ENCODE peak calls at places on chromosome 11, in ten cellular contexts. U is left ventricle myocardium inferior, V is GM23338, X is A673, I is psoas muscle, F is transverse colon, P is fibroblast of lung, G is H1, L is GM23248, W is upper lobe of right lung. S is an unnamed sample. For H3K4me1 and H3K27me3, the result is how much of the 10 kb centered on the place peaks cover.

GRCh38 chr11:90192869-90193582 is 29.8 kb downstream of the CHORDC1 start:
- DNase-seq in U (no peak), V (no peak), X (no peak), I (no peak), F (no peak), P (no peak), G (no peak), L (no peak), W (no peak), S (no peak)

GRCh38 chr11:37857726-37858125 is 1259.7 kb upstream of the RAG2 start:
- DNase-seq in U (no peak), V (peak), X (no peak), I (no peak), F (no peak), P (no peak), G (peak), L (no peak), W (no peak), S (no peak)

GRCh38 chr11:103586756-103587155 is 449.7 kb upstream of the DDI1 start:
- DNase-seq in U (no peak), V (no peak), X (no peak), I (no peak), F (no peak), P (no peak), G (no peak), L (peak), W (no peak), S (no peak)

GRCh38 chr11:115528217-115528616 is 24.0 kb upstream of the CADM1 start:
- DNase-seq in U (peak), V (peak), X (no peak), I (no peak), F (no peak), P (no peak), G (no peak), L (no peak), W (no peak), S (no peak)

GRCh38 chr11:93198221-93198650 is 445 bp upstream of the SLC36A4 start:
- DNase-seq in U (no peak), V (no peak), X (no peak), I (no peak), F (no peak), P (peak), G (no peak), L (peak), W (no peak), S (no peak)

GRCh38 chr11:71977743-71978418 is 20.8 kb upstream of the IL18BP start:
- DNase-seq in U (no peak), V (peak), X (peak), I (no peak), F (peak), P (peak), G (no peak), L (peak), W (no peak), S (no peak)

GRCh38 chr11:111793863-111794262 is 27.7 kb upstream of the PPP2R1B start:
- DNase-seq in U (no peak), V (no peak), X (peak), I (no peak), F (no peak), P (no peak), G (no peak), L (peak), W (no peak), S (no peak)

GRCh38 chr11:29272019-29272654 is 744.7 kb downstream of the KCNA4 start:
- DNase-seq in U (no peak), V (peak), X (peak), I (peak), F (no peak), P (peak), G (no peak), L (peak), W (no peak), S (no peak)

GRCh38 chr11:5476184-5476819 is 12.2 kb upstream of the OR52D1 start:
- DNase-seq in U (no peak), V (peak), X (peak), I (no peak), F (peak), P (peak), G (no peak), L (peak), W (no peak), S (no peak)

GRCh38 chr11:76131585-76131984 is 74.7 kb downstream of the WNT11 start:
- DNase-seq in U (no peak), V (no peak), X (no peak), I (no peak), F (no peak), P (no peak), G (no peak), L (no peak), W (no peak), S (no peak)

GRCh38 chr11:76543006-76543703 is 98.3 kb downstream of the EMSY start:
- DNase-seq in U (peak), V (no peak), X (no peak), I (no peak), F (no peak), P (no peak), G (no peak), L (peak), W (no peak), S (no peak)

GRCh38 chr11:6656936-6657335 is 1.3 kb upstream of the DCHS1 start:
- DNase-seq in U (no peak), V (peak), X (no peak), I (no peak), F (no peak), P (no peak), G (no peak), L (no peak), W (no peak), S (no peak)

GRCh38 chr11:70527046-70527395 is 128.7 kb downstream of the CTTN start:
- DNase-seq in U (no peak), V (no peak), X (no peak), I (peak), F (no peak), P (no peak), G (no peak), L (no peak), W (peak), S (peak)

GRCh38 chr11:6630632-6631291 is 11.5 kb upstream of the TPP1 start:
- DNase-seq in U (no peak), V (peak), X (no peak), I (no peak), F (no peak), P (no peak), G (no peak), L (no peak), W (no peak), S (no peak)

GRCh38 chr11:24516658-24517057 is 19.8 kb downstream of the LUZP2 start:
- DNase-seq in U (no peak), V (no peak), X (no peak), I (no peak), F (no peak), P (no peak), G (no peak), L (no peak), W (no peak), S (no peak)

GRCh38 chr11:116614306-116615210 is 158.2 kb downstream of the BUD13 start:
- DNase-seq in U (no peak), V (no peak), X (no peak), I (no peak), F (no peak), P (no peak), G (no peak), L (no peak), W (no peak), S (no peak)

GRCh38 chr11:28209906-28210305 is 101.7 kb downstream of the METTL15 start:
- DNase-seq in U (no peak), V (no peak), X (no peak), I (no peak), F (no peak), P (no peak), G (no peak), L (peak), W (no peak), S (no peak)

GRCh38 chr11:33454264-33454663 is 197.1 kb downstream of the HIPK3 start:
- DNase-seq in U (no peak), V (no peak), X (no peak), I (no peak), F (no peak), P (no peak), G (no peak), L (no peak), W (no peak), S (no peak)

GRCh38 chr11:1452744-1453143 is 33.8 kb downstream of the MOB2 start:
- DNase-seq in U (no peak), V (no peak), X (no peak), I (no peak), F (no peak), P (no peak), G (no peak), L (no peak), W (no peak), S (no peak)

GRCh38 chr11:46675288-46675851 is 25.0 kb downstream of the ARHGAP1 start:
- DNase-seq in U (peak), V (no peak), X (no peak), I (peak), F (peak), P (peak), G (no peak), L (peak), W (peak), S (no peak)

GRCh38 chr11:19281555-19281954 is 40.8 kb upstream of the E2F8 start:
- DNase-seq in U (no peak), V (no peak), X (no peak), I (no peak), F (no peak), P (no peak), G (no peak), L (no peak), W (no peak), S (no peak)

GRCh38 chr11:64970731-64971151 is 1.2 kb downstream of the MAJIN start:
- DNase-seq in U (no peak), V (no peak), X (no peak), I (no peak), F (peak), P (no peak), G (no peak), L (no peak), W (no peak), S (no peak)

GRCh38 chr11:83063073-83063754 is 8.5 kb downstream of the RAB30 start:
- DNase-seq in U (no peak), V (peak), X (peak), I (no peak), F (no peak), P (no peak), G (no peak), L (peak), W (no peak), S (no peak)

GRCh38 chr11:68048681-68049508 is 10.1 kb downstream of the TCIRG1 start:
- DNase-seq in U (no peak), V (no peak), X (no peak), I (peak), F (no peak), P (no peak), G (no peak), L (no peak), W (peak), S (peak)

GRCh38 chr11:17828311-17828751 is 93.8 kb downstream of the KCNC1 start:
- DNase-seq in U (peak), V (no peak), X (no peak), I (no peak), F (peak), P (peak), G (no peak), L (peak), W (no peak), S (peak)

GRCh38 chr11:88181776-88182175 is 6.5 kb upstream of the RAB38 start:
- DNase-seq in U (no peak), V (no peak), X (no peak), I (no peak), F (no peak), P (no peak), G (no peak), L (no peak), W (no peak), S (no peak)

GRCh38 chr11:72723508-72723907 is 28.7 kb downstream of the ARAP1 start:
- DNase-seq in U (no peak), V (no peak), X (no peak), I (peak), F (no peak), P (no peak), G (no peak), L (peak), W (no peak), S (no peak)

DNA sequence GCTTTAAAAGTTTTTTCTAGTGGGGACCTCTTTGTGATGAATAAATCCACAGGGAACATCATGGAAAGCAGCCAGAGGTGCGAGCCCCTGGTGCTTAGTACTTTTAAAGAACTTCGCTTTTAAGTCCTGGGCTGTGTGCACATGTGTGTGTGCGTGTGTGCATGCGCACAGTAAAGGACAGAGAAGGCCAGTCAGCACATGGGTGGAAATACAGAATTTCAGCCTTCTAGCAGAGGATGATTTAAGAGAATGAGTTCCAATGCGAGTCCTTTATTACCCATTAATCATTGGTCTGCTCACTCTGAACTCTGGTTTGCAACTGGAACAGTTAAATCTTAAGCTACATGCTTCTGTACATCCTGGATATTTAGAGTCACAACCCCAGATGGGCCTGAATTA is 18.9 kb downstream of the TEAD1 start:
- DNase-seq in U (no peak), V (no peak), X (peak), I (no peak), F (no peak), P (peak), G (no peak), L (peak), W (no peak), S (no peak)
- H3K4me1 ChIP-seq in U (half or more), V (half or more), X (half or more), I (half or more), F (under half), P (half or more), G (under half), L (half or more), W (under half), S (under half)

GRCh38 chr11:3202305-3202704 is 16.3 kb downstream of the MRGPRG start:
- DNase-seq in U (peak), V (no peak), X (no peak), I (peak), F (peak), P (no peak), G (no peak), L (no peak), W (no peak), S (peak)

GRCh38 chr11:3201677-3202181 is 16.9 kb downstream of the MRGPRG start:
- DNase-seq in U (no peak), V (no peak), X (no peak), I (no peak), F (peak), P (no peak), G (no peak), L (no peak), W (no peak), S (peak)

GRCh38 chr11:3204141-3205015 is 14.2 kb downstream of the MRGPRG start:
- DNase-seq in U (peak), V (no peak), X (no peak), I (peak), F (no peak), P (no peak), G (no peak), L (no peak), W (no peak), S (peak)

GRCh38 chr11:3202759-3203158 is 15.9 kb downstream of the MRGPRG start:
- DNase-seq in U (peak), V (no peak), X (no peak), I (peak), F (peak), P (no peak), G (no peak), L (no peak), W (peak), S (peak)

DNA sequence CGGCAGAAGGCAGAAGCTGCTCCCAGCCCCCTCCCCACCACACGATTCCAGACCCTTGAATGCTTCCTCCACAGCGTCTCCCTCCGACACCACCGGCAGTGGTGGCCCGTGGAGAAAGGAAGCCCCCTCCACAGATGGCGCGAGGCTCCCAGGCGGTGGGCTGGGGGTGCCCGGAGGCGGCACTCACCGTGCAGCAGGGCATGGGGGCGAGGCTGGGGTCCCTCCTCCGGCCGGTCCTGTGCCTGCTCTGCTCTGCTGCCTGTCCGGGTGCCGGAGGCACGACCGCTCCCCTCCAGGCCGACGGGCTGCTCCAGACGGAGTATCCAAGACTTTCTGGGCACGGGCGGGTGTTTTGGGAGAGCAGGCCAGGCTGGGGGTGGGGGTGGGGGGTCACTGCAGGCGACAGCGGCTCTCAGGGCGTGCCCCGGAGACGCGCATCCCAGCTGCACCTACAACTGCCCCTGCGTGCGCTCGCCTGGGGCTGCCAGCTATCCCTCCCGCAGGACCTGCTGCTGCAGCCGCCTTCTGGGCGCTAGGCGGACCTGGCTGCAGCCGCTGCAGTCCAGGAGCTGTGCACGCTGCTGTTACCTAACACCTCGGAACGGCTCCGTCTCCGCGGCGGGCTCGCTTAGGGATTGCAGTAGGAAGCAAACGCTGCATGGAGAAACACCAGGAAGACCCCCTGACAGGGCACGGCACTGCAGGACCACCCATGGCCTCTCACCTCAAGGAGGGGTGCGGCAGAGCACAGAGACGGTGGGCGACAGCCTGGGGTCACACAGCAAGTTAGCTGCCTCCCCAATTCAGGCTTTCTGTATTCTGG is 15.2 kb downstream of the MRGPRG start:
- DNase-seq in U (peak), V (peak), X (no peak), I (peak), F (no peak), P (no peak), G (peak), L (peak), W (peak), S (peak)
- H3K27me3 ChIP-seq in U (half or more), V (under half), X (under half), I (under half), F (half or more), P (under half), G (under half), L (under half), W (under half), S (under half)

GRCh38 chr11:86815726-86816125 is 15.4 kb downstream of the PRSS23 start:
- DNase-seq in U (no peak), V (no peak), X (no peak), I (no peak), F (no peak), P (no peak), G (no peak), L (no peak), W (no peak), S (no peak)
- H3K4me1 ChIP-seq in U (under half), V (under half), X (under half), I (under half), F (under half), P (under half), G (under half), L (half or more), W (under half), S (under half)

GRCh38 chr11:114163830-114164401 is 104.4 kb downstream of the ZBTB16 start:
- DNase-seq in U (peak), V (no peak), X (no peak), I (peak), F (peak), P (peak), G (no peak), L (no peak), W (no peak), S (no peak)
- H3K27me3 ChIP-seq in U (under half), V (under half), X (under half), I (under half), F (under half), P (under half), G (under half), L (under half), W (under half), S (under half)

GRCh38 chr11:73888244-73888643 is 11.4 kb downstream of the PAAF1 start:
- DNase-seq in U (no peak), V (no peak), X (no peak), I (no peak), F (no peak), P (no peak), G (no peak), L (no peak), W (no peak), S (no peak)

GRCh38 chr11:73889019-73889418 is 12.2 kb downstream of the PAAF1 start:
- DNase-seq in U (no peak), V (no peak), X (no peak), I (no peak), F (no peak), P (peak), G (no peak), L (peak), W (no peak), S (no peak)

GRCh38 chr11:73878771-73879170 is 2.0 kb downstream of the PAAF1 start:
- DNase-seq in U (no peak), V (no peak), X (no peak), I (no peak), F (no peak), P (no peak), G (no peak), L (no peak), W (no peak), S (no peak)

GRCh38 chr11:73883856-73884255 is 7.1 kb downstream of the PAAF1 start:
- DNase-seq in U (no peak), V (no peak), X (no peak), I (no peak), F (no peak), P (no peak), G (no peak), L (no peak), W (no peak), S (no peak)
- H3K4me1 ChIP-seq in U (under half), V (under half), X (under half), I (under half), F (under half), P (under half), G (under half), L (under half), W (under half), S (under half)

DNA sequence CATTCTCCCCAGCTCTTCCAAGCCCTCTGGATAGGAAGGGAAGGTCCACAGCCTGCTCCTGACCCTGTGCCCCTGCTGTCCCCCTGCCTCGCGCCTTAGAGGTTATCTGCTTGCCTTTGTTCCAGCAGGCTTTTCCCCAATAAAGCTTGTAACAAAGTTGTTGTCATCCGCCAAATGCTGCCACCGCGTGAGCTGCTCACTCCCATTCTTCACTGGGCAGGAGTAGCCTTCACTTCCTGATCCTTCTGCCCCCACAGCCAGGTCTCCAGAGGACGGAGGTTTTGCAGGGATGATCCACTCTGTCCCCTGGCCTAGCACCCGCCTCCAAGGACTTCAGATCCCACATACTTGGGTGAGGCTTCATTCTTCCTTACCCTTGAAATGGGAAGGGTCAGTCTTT is 94.0 kb upstream of the RASSF10 start:
- DNase-seq in U (no peak), V (no peak), X (no peak), I (no peak), F (no peak), P (no peak), G (no peak), L (no peak), W (no peak), S (no peak)
- H3K27me3 ChIP-seq in U (under half), V (under half), X (under half), I (under half), F (under half), P (under half), G (under half), L (under half), W (under half), S (under half)

GRCh38 chr11:120511804-120512726 is 517 bp downstream of the GRIK4 start:
- DNase-seq in U (no peak), V (no peak), X (no peak), I (peak), F (no peak), P (no peak), G (no peak), L (no peak), W (peak), S (no peak)
- H3K4me1 ChIP-seq in U (under half), V (under half), X (under half), I (under half), F (under half), P (under half), G (under half), L (under half), W (under half), S (under half)

GRCh38 chr11:132039521-132039920 is 669.1 kb downstream of the NTM start:
- DNase-seq in U (no peak), V (no peak), X (no peak), I (no peak), F (no peak), P (no peak), G (no peak), L (no peak), W (no peak), S (no peak)
- H3K27me3 ChIP-seq in U (under half), V (under half), X (under half), I (under half), F (under half), P (under half), G (under half), L (under half), W (under half), S (under half)

DNA sequence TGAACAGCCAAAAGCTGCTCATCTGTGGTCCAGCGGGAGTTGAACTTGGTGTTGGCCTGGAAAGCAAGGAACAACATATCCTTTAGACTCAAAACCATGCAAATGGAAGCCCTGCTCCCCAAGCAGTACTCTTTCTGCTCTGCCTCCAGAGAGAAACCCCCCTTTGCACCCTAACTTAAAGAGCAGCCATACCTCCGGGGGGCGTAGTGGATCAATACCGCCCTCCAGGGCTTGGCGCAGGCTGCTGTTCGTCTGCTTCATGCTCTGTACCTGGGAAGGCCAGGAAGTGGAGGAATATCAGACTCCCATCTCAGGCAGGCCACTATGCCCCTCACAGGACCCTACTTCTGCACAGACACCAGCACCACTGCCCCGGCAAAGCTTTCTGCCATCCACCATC is 4.3 kb downstream of the RCOR2 start:
- DNase-seq in U (no peak), V (peak), X (no peak), I (no peak), F (no peak), P (no peak), G (no peak), L (no peak), W (no peak), S (no peak)
- H3K4me1 ChIP-seq in U (half or more), V (under half), X (under half), I (under half), F (under half), P (under half), G (under half), L (under half), W (under half), S (under half)

S was measured in aorta.